ENCODE peak calls at places on chromosomes 5 and 9, in four cellular contexts. C, L, M and W are unnamed samples.

GRCh38 chr9:86175743-86176456 is 76.5 kb upstream of the GOLM1 start:
- DNase-seq in C (no peak), L (no peak), M (no peak), W (no peak)

GRCh38 chr5:65646938-65647337 is 22.1 kb downstream of the SHLD3 start:
- DNase-seq in C (no peak), L (no peak), M (no peak), W (no peak)

GRCh38 chr5:90475436-90475980 is 844 bp downstream of the POLR3G start:
- DNase-seq in C (peak; percentile 28), L (no peak), M (peak; percentile 3), W (no peak)

GRCh38 chr5:96986450-96986849 is 50.6 kb downstream of the LNPEP start:
- DNase-seq in C (no peak), L (no peak), M (no peak), W (no peak)

GRCh38 chr9:98085955-98086354 is 29.4 kb downstream of the NANS start:
- DNase-seq in C (no peak), L (no peak), M (peak; percentile 30), W (no peak)

GRCh38 chr9:137145731-137146526 is 7.0 kb downstream of the GRIN1 start:
- DNase-seq in C (no peak), L (no peak), M (no peak), W (no peak)

GRCh38 chr5:167485395-167485794 is 806.0 kb upstream of the WWC1 start:
- DNase-seq in C (no peak), L (no peak), M (no peak), W (no peak)

GRCh38 chr5:76765249-76765648 is 49.3 kb downstream of the F2R start:
- DNase-seq in C (no peak), L (no peak), M (peak; percentile 87), W (no peak)

GRCh38 chr9:138020120-138020794 is 142.7 kb downstream of the CACNA1B start:
- DNase-seq in C (no peak), L (no peak), M (no peak), W (no peak)

GRCh38 chr9:37476930-37477329 is 8.8 kb upstream of the POLR1E start:
- DNase-seq in C (no peak), L (no peak), M (no peak), W (no peak)

GRCh38 chr5:82396871-82397514 is 118.8 kb upstream of the RPS23 start:
- DNase-seq in C (peak; percentile 29), L (no peak), M (peak; percentile 99), W (no peak)

GRCh38 chr9:88593537-88594185 is 58.7 kb downstream of the NXNL2 start:
- DNase-seq in C (peak; percentile 59), L (peak; percentile 65), M (peak; percentile 75), W (peak; percentile 22)

GRCh38 chr5:142597546-142598337 is 88.1 kb downstream of the FGF1 start:
- DNase-seq in C (no peak), L (no peak), M (peak; percentile 92), W (no peak)

GRCh38 chr5:180105827-180106312 is 34.3 kb upstream of the RNF130 start:
- DNase-seq in C (no peak), L (no peak), M (peak; percentile 48), W (no peak)

GRCh38 chr5:108747111-108748009 is at the start of gene FER:
- DNase-seq in C (no peak), L (no peak), M (peak; percentile 88), W (peak; percentile 70)

GRCh38 chr9:83266618-83267543 is 203.9 kb upstream of the RASEF start:
- DNase-seq in C (no peak), L (no peak), M (peak; percentile 45), W (no peak)

GRCh38 chr9:36759141-36759540 is 186.4 kb downstream of the MELK start:
- DNase-seq in C (no peak), L (no peak), M (no peak), W (no peak)

GRCh38 chr9:37998881-37999311 is 70.1 kb downstream of the SHB start:
- DNase-seq in C (no peak), L (no peak), M (peak; percentile 77), W (no peak)

GRCh38 chr5:39570418-39571027 is 145.7 kb upstream of the DAB2 start:
- DNase-seq in C (no peak), L (no peak), M (peak; percentile 67), W (no peak)

GRCh38 chr5:39500656-39501295 is 76.0 kb upstream of the DAB2 start:
- DNase-seq in C (no peak), L (no peak), M (peak; percentile 54), W (no peak)

GRCh38 chr5:139863855-139864558 is 68.4 kb downstream of the PSD2 start:
- DNase-seq in C (peak; percentile 69), L (peak; percentile 66), M (peak; percentile 44), W (no peak)

GRCh38 chr9:89896806-89897340 is 292.1 kb downstream of the GADD45G start:
- DNase-seq in C (no peak), L (no peak), M (no peak), W (no peak)

GRCh38 chr5:35830587-35830986 is 26.1 kb upstream of the IL7R start:
- DNase-seq in C (no peak), L (no peak), M (no peak), W (no peak)

GRCh38 chr5:148973455-148973854 is 89.4 kb downstream of the SH3TC2 start:
- DNase-seq in C (no peak), L (no peak), M (peak; percentile 73), W (no peak)

GRCh38 chr9:72474676-72475075 is 46.7 kb upstream of the TMC1 start:
- DNase-seq in C (no peak), L (no peak), M (no peak), W (no peak)

GRCh38 chr5:102561894-102562760 is 63.3 kb upstream of the SLCO6A1 start:
- DNase-seq in C (peak; percentile 25), L (no peak), M (peak; percentile 50), W (peak; percentile 4)

GRCh38 chr5:136046231-136046630 is 17.4 kb downstream of the TGFBI start:
- DNase-seq in C (no peak), L (no peak), M (no peak), W (no peak)

GRCh38 chr9:133194597-133194996 is 14.5 kb downstream of the OBP2B start:
- DNase-seq in C (no peak), L (no peak), M (no peak), W (no peak)

GRCh38 chr9:5264219-5264595 is 33.0 kb downstream of the INSL4 start:
- DNase-seq in C (no peak), L (no peak), M (no peak), W (no peak)

GRCh38 chr9:5263568-5264218 is 32.5 kb downstream of the INSL4 start:
- DNase-seq in C (no peak), L (no peak), M (peak; percentile 18), W (no peak)

GRCh38 chr9:5269249-5269715 is 35.2 kb downstream of the RLN2 start:
- DNase-seq in C (no peak), L (no peak), M (no peak), W (no peak)

GRCh38 chr9:5265939-5266338 is 34.7 kb downstream of the INSL4 start:
- DNase-seq in C (no peak), L (no peak), M (no peak), W (no peak)
- TF ChIP-seq CTCF in C (no peak), L (no peak), M (no peak), W (peak; percentile 56)

DNA sequence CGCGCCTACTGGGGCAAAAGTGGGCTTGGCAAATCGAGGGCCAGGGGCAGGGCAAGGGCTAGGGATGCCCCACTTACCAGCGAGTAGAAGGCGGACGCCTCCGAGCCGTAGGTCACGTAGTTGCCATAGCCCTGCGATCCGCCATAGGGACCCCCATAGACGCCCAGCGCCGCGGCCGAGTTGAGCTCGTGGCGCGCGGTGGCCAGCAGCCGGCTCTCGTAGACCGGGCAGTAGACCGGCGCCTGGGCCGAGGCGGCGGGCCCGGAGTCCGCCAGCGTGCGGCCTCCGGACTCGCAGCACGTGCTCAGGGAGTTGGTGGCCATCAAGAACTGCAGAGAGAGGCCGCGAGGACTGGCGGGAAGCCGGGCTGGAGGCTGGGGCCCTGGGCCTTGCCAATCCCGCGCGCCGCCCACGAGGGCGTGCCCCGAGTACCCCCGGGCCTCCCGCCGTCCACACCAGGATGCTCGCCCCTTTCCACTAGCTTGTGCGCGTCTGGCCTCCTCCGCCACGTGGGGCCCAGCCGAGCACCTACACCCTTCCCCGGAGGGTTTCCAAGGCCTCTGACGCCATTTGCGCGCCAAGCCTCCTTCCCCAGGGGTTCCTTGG is 891 bp downstream of the IRX4 start:
- DNase-seq in C (no peak), L (no peak), M (no peak), W (no peak)
- H3K4me3 ChIP-seq in C (no peak overlapping the region), L (no peak overlapping the region), M (no peak overlapping the region), W (no peak overlapping the region)

DNA sequence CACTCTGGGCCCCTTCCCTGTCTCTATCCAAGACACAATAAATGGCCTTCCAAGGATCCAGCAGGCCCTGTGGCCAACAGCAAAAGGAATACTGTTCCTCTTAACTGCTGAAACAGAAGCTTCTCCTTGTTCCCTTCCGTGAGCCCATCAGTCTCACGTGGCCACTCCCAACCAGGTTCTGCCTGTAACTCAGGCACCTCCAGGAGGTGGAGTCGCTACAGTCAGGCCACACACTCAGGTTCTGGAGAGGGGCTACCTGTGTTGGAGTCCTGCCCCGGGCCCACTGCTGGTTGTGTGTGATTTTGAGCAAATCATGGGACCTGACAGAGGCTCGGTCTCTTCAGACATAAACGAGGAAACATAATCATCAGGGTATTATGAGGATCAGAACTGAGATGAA is 10.3 kb downstream of the FAT2 start:
- DNase-seq in C (no peak), L (no peak), M (no peak), W (no peak)
- TF ChIP-seq CTCF in C (no peak), L (no peak), M (no peak), W (no peak)

DNA sequence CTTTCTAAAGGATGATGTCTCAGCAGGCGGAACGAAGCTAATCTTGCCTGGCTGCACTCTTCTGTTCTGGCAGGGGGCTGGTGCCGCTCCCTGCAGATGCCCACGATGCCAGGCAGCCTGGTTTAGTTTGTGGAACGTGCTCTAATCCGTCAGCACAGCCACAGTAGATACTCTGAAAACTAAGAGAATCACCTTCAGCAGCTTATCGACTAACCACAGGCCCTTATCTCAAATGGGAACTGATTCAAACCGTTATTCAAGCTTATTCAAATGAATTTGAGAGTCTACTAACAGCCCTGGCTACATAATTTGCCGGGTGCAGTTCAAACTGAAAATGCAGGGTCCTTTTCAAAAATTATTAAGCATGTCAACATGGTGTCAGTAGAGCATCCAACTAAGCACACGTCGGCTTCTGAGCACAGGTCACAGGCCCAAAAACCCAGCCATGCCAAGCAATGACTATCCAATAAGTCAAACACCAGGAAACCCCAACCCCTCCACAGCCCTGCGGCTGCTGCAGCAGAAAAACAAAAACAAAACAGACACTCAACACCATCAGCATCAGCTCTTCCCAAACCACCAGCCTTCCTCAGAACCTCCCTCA is 246.7 kb upstream of the ANKRD55 start:
- DNase-seq in C (no peak), L (no peak), M (no peak), W (no peak)
- H3K4me3 ChIP-seq in C (no peak overlapping the region), L (no peak overlapping the region), M (no peak overlapping the region), W (peak overlapping the region; percentile 51)

GRCh38 chr9:95264954-95265615 is 52.4 kb downstream of the FANCC start:
- DNase-seq in C (no peak), L (no peak), M (peak; percentile 56), W (no peak)
- TF ChIP-seq CTCF in C (peak; percentile 24), L (no peak), M (peak; percentile 57), W (no peak)